ENCODE peak calls at places on chromosomes 12 and 14, in seven cellular contexts. C is neural crest cell, X is GM23338, S is colonic mucosa, H is dorsolateral prefrontal cortex, A is upper lobe of right lung, P is choroid plexus epithelial cell. M is an unnamed sample.

GRCh38 chr12:72448805-72449204 is 176.6 kb downstream of the TRHDE start:
- DNase-seq in X (no peak), C (no peak), H (no peak), A (no peak), S (no peak), P (no peak), M (no peak)

GRCh38 chr12:87529386-87529785 is 499.8 kb downstream of the C12orf50 start:
- DNase-seq in H (no peak), P (no peak), C (no peak), X (no peak), S (no peak), A (no peak), M (no peak)

GRCh38 chr12:8687846-8688601 is 9.8 kb upstream of the RIMKLB start:
- DNase-seq in C (peak; percentile 29), X (peak; percentile 56), P (peak; percentile 93), A (no peak), H (peak; percentile 32), S (no peak), M (no peak)

GRCh38 chr14:76941544-76942287 is 86.8 kb downstream of the IRF2BPL start:
- DNase-seq in P (no peak), H (no peak), A (no peak), C (no peak), S (no peak), X (no peak), M (no peak)

GRCh38 chr14:65002586-65003210 is 16.0 kb downstream of the FNTB start:
- DNase-seq in P (peak; percentile 33), A (no peak), H (no peak), C (no peak), S (no peak), X (no peak), M (no peak)

GRCh38 chr14:75561013-75561432 is 17.4 kb upstream of the FLVCR2 start:
- DNase-seq in X (peak; percentile 96), P (peak; percentile 90), C (peak; percentile 71), S (peak; percentile 81), H (peak; percentile 57), A (peak; percentile 86), M (peak; percentile 63)

GRCh38 chr14:50233335-50234250 is 2.2 kb upstream of the SOS2 start:
- DNase-seq in H (no peak), A (no peak), P (no peak), X (no peak), S (no peak), C (no peak), M (no peak)

GRCh38 chr12:107917912-107918800 is 143.7 kb downstream of the ASCL4 start:
- DNase-seq in S (no peak), P (peak; percentile 54), A (no peak), C (no peak), H (peak; percentile 34), X (peak; percentile 89), M (peak; percentile 41)

GRCh38 chr14:100246809-100247428 is 8.0 kb downstream of the YY1 start:
- DNase-seq in P (peak; percentile 49), X (peak; percentile 92), C (no peak), S (peak; percentile 48), A (no peak), H (no peak), M (peak; percentile 60)

GRCh38 chr12:5780536-5780935 is 164.5 kb downstream of the ANO2 start:
- DNase-seq in C (no peak), A (no peak), X (no peak), P (no peak), S (no peak), H (no peak), M (no peak)

GRCh38 chr12:106581543-106582263 is 1.1 kb upstream of the RFX4 start:
- DNase-seq in C (peak; percentile 73), X (peak; percentile 90), A (no peak), H (no peak), S (no peak), P (peak; percentile 18), M (no peak)

GRCh38 chr14:58918066-58918465 is 270.4 kb upstream of the DAAM1 start:
- DNase-seq in X (no peak), H (no peak), S (no peak), C (no peak), P (no peak), A (no peak), M (no peak)

GRCh38 chr14:81401420-81402122 is 1.4 kb upstream of the STON2 start:
- DNase-seq in P (peak; percentile 90), H (no peak), S (no peak), X (no peak), A (no peak), C (no peak), M (no peak)

GRCh38 chr12:22043943-22044342 is 2.1 kb upstream of the CMAS start:
- DNase-seq in H (no peak), C (no peak), X (no peak), A (no peak), S (peak; percentile 47), P (no peak), M (no peak)

GRCh38 chr12:110869035-110869434 is 22.2 kb downstream of the CCDC63 start:
- DNase-seq in X (no peak), A (no peak), P (no peak), H (no peak), S (no peak), C (no peak), M (no peak)

GRCh38 chr12:15933751-15934150 is 22.6 kb downstream of the DERA start:
- DNase-seq in H (no peak), X (no peak), A (no peak), S (no peak), C (no peak), P (no peak), M (no peak)

GRCh38 chr14:53953002-53953827 is 3.4 kb downstream of the BMP4 start:
- DNase-seq in H (peak; percentile 54), S (peak; percentile 88), A (peak; percentile 94), X (peak; percentile 86), P (peak; percentile 52), C (peak; percentile 65), M (no peak)

GRCh38 chr12:115794659-115795081 is 482.8 kb downstream of the MED13L start:
- DNase-seq in A (no peak), C (no peak), X (peak; percentile 29), P (no peak), S (peak; percentile 49), H (no peak), M (no peak)
- TF ChIP-seq CTCF in A (no peak), C (no peak), X (peak; percentile 25), P (no peak), S (no peak), H (no peak), M (no peak)

GRCh38 chr12:99618657-99619056 is 28.9 kb upstream of the GARIN6 start:
- DNase-seq in P (no peak), X (no peak), S (no peak), H (no peak), C (no peak), A (no peak), M (no peak)

GRCh38 chr12:99619389-99620158 is 28.0 kb upstream of the GARIN6 start:
- DNase-seq in X (peak; percentile 82), P (peak; percentile 12), C (no peak), A (no peak), S (no peak), H (no peak), M (no peak)

DNA sequence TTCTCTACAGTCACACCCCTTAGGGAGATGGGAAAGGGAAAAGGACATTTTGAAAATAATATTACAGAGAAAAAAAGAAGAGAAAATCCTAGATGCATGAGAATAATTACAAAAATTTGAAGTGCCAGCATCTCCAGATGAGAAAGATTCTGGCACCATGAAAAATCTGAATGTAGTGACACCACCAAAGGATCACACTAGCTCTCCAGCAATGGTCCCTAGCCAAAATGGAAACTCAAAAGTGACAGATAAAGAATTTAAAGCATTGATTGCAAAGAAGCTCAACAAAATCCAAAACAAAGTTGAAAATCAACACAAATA is 27.4 kb upstream of the GARIN6 start:
- DNase-seq in H (no peak), X (no peak), A (no peak), S (no peak), P (no peak), C (no peak), M (no peak)
- TF ChIP-seq CTCF in H (peak; percentile 0), X (no peak), A (no peak), S (no peak), P (no peak), C (peak; percentile 6), M (no peak)

DNA sequence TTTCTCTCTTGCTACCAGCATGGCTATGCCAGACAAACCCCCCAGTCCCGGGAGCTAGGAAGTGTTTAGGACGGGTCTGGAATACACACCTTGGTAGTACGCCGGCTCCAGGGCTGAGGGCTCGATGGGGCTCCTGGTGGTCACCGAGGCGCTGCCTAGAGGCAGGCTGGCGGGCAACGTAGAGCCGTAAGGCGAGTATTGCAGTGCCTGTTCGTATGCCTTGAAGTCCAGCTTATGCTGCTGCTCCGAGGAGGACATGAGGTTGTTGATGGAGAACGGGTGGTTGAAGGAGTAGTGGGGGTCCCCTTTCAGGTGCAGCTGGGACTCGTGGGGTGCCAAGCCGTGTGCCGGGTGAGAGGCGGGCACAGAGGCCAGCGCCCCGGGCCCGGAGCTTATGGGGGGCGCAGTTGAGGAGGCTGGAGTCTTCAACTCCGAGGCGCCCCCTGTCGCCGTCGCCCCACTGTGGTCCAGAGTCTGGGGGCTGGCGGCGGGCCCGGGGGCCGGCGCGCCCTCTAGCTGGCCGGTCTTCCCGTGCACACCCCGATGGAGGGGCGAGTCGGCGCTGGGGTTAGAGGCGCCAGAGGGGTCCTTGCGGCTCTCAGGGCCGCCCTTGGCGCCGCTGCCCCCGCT is 3.6 kb downstream of the FOXA1 start:
- DNase-seq in C (no peak), X (peak; percentile 83), S (peak; percentile 67), A (peak; percentile 81), H (no peak), P (no peak), M (no peak)
- TF ChIP-seq CTCF in C (peak; percentile 29), X (peak; percentile 59), S (peak; percentile 31), A (no peak), H (no peak), P (no peak), M (no peak)

DNA sequence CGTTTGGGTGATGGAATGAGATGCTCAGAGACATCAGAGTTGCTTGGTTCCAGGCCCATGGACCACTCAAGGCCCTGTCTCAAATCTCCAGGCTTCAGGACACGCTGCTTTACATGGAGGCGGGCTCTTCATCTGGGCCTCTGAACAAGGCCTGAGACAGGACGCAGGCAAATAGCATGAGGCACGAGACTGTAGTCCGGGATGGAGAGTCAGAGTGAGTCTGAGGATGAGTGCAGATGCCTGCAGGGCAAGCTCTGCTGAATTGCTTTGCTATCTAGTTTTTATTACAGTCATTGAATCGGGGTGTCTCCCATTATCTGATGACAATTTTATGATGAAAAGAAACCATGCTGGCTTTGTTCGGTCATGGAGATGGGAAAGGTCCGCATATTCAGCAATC is 1.6 kb upstream of the ADGRD1 start:
- DNase-seq in A (no peak), H (no peak), P (no peak), C (no peak), S (no peak), X (no peak), M (no peak)
- TF ChIP-seq CTCF in A (no peak), H (no peak), P (no peak), C (no peak), S (no peak), X (no peak), M (no peak)

DNA sequence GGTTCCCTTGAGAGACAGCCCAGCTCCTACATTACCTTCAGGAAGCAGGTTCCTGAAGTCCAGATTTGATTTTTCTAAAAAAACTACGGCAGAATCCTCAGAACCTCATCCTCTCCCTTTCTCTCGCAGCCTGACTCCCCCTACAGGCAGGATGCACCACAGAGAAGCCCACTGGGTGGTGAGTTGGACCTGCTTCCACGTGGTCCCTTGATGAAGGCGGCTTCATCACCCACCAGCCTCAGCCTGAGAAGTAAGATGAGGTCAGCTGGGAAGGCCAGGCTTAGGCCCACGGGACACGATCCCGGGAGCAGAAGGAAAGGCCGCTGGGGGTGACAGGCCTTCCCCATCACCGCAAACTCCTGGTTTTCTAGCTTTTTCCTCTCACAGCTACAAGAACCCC is 83.0 kb downstream of the ACTN1 start:
- DNase-seq in A (no peak), S (no peak), X (peak; percentile 14), P (peak; percentile 31), H (no peak), C (no peak), M (no peak)
- TF ChIP-seq CTCF in A (no peak), S (no peak), X (peak; percentile 41), P (peak; percentile 65), H (peak; percentile 21), C (peak; percentile 21), M (peak; percentile 5)